ENCODE peak calls at places on chromosome 15, in seven cellular contexts. One of them, this sample, is unnamed.

GRCh38 chr15:30992073-30992363 is 590 bp upstream of the MTMR10 start:
- DNase-seq in keratinocyte: no peak
- DNase-seq in foreskin keratinocyte: peak; percentile 14
- DNase-seq in neural progenitor cell: no peak
- DNase-seq in upper lobe of right lung: no peak
- DNase-seq in cardiac muscle cell: no peak
- DNase-seq in HCT116: no peak
- DNase-seq in this sample: no peak

GRCh38 chr15:46576611-46577010 is 941.8 kb downstream of the SQOR start:
- DNase-seq in keratinocyte: no peak
- DNase-seq in foreskin keratinocyte: peak; percentile 61
- DNase-seq in neural progenitor cell: no peak
- DNase-seq in upper lobe of right lung: no peak
- DNase-seq in HCT116: no peak
- DNase-seq in cardiac muscle cell: no peak
- DNase-seq in this sample: no peak

GRCh38 chr15:39174332-39174731 is 406.5 kb upstream of the THBS1 start:
- DNase-seq in HCT116: no peak
- DNase-seq in keratinocyte: no peak
- DNase-seq in upper lobe of right lung: no peak
- DNase-seq in neural progenitor cell: no peak
- DNase-seq in foreskin keratinocyte: no peak
- DNase-seq in cardiac muscle cell: no peak
- DNase-seq in this sample: no peak

GRCh38 chr15:91710072-91710471 is 143.4 kb upstream of the SLCO3A1 start:
- DNase-seq in neural progenitor cell: no peak
- DNase-seq in foreskin keratinocyte: peak; percentile 79
- DNase-seq in cardiac muscle cell: no peak
- DNase-seq in upper lobe of right lung: no peak
- DNase-seq in keratinocyte: peak; percentile 17
- DNase-seq in HCT116: no peak
- DNase-seq in this sample: no peak

GRCh38 chr15:80502782-80503181 is 98.6 kb downstream of the ARNT2 start:
- DNase-seq in upper lobe of right lung: no peak
- DNase-seq in keratinocyte: no peak
- DNase-seq in neural progenitor cell: no peak
- DNase-seq in cardiac muscle cell: no peak
- DNase-seq in HCT116: no peak
- DNase-seq in foreskin keratinocyte: no peak
- DNase-seq in this sample: no peak

GRCh38 chr15:29939404-29939803 is 117.1 kb upstream of the TJP1 start:
- DNase-seq in neural progenitor cell: no peak
- DNase-seq in upper lobe of right lung: no peak
- DNase-seq in keratinocyte: no peak
- DNase-seq in HCT116: no peak
- DNase-seq in foreskin keratinocyte: peak; percentile 91
- DNase-seq in cardiac muscle cell: no peak
- DNase-seq in this sample: no peak

GRCh38 chr15:45732544-45733130 is 97.8 kb downstream of the SQOR start:
- DNase-seq in neural progenitor cell: peak; percentile 57
- DNase-seq in cardiac muscle cell: peak; percentile 36
- DNase-seq in foreskin keratinocyte: no peak
- DNase-seq in upper lobe of right lung: no peak
- DNase-seq in HCT116: no peak
- DNase-seq in keratinocyte: no peak
- DNase-seq in this sample: no peak

GRCh38 chr15:51366911-51367310 is 25.5 kb downstream of the GLDN start:
- DNase-seq in foreskin keratinocyte: no peak
- DNase-seq in cardiac muscle cell: no peak
- DNase-seq in neural progenitor cell: no peak
- DNase-seq in upper lobe of right lung: no peak
- DNase-seq in HCT116: no peak
- DNase-seq in keratinocyte: no peak
- DNase-seq in this sample: no peak

GRCh38 chr15:98764296-98764695 is 116.0 kb downstream of the IGF1R start:
- DNase-seq in upper lobe of right lung: no peak
- DNase-seq in keratinocyte: no peak
- DNase-seq in neural progenitor cell: no peak
- DNase-seq in HCT116: no peak
- DNase-seq in cardiac muscle cell: no peak
- DNase-seq in foreskin keratinocyte: no peak
- DNase-seq in this sample: no peak

GRCh38 chr15:32943691-32944090 is 225.9 kb downstream of the GREM1 start:
- DNase-seq in neural progenitor cell: no peak
- DNase-seq in cardiac muscle cell: no peak
- DNase-seq in upper lobe of right lung: no peak
- DNase-seq in foreskin keratinocyte: no peak
- DNase-seq in HCT116: no peak
- DNase-seq in keratinocyte: no peak
- DNase-seq in this sample: no peak

GRCh38 chr15:99424978-99425665 is 140.7 kb upstream of the MEF2A start:
- DNase-seq in neural progenitor cell: no peak
- DNase-seq in cardiac muscle cell: peak; percentile 46
- DNase-seq in upper lobe of right lung: peak; percentile 70
- DNase-seq in HCT116: no peak
- DNase-seq in keratinocyte: no peak
- DNase-seq in foreskin keratinocyte: peak; percentile 78
- DNase-seq in this sample: peak; percentile 79

GRCh38 chr15:76286231-76286879 is 24.9 kb downstream of the ETFA start:
- DNase-seq in upper lobe of right lung: no peak
- DNase-seq in HCT116: no peak
- DNase-seq in keratinocyte: no peak
- DNase-seq in cardiac muscle cell: no peak
- DNase-seq in neural progenitor cell: no peak
- DNase-seq in foreskin keratinocyte: no peak
- DNase-seq in this sample: no peak

GRCh38 chr15:39501366-39501765 is 79.5 kb upstream of the THBS1 start:
- DNase-seq in keratinocyte: no peak
- DNase-seq in foreskin keratinocyte: peak; percentile 19
- DNase-seq in HCT116: no peak
- DNase-seq in upper lobe of right lung: no peak
- DNase-seq in cardiac muscle cell: peak; percentile 53
- DNase-seq in neural progenitor cell: no peak
- DNase-seq in this sample: no peak

GRCh38 chr15:64092075-64092820 is 1.4 kb downstream of the CIAO2A start:
- DNase-seq in keratinocyte: no peak
- DNase-seq in cardiac muscle cell: no peak
- DNase-seq in upper lobe of right lung: no peak
- DNase-seq in HCT116: no peak
- DNase-seq in foreskin keratinocyte: no peak
- DNase-seq in neural progenitor cell: no peak
- DNase-seq in this sample: no peak

GRCh38 chr15:64288999-64289398 is 67.0 kb downstream of the CSNK1G1 start:
- DNase-seq in upper lobe of right lung: peak; percentile 79
- DNase-seq in keratinocyte: no peak
- DNase-seq in cardiac muscle cell: no peak
- DNase-seq in HCT116: no peak
- DNase-seq in foreskin keratinocyte: no peak
- DNase-seq in neural progenitor cell: no peak
- DNase-seq in this sample: no peak

GRCh38 chr15:60272623-60273022 is 125.2 kb downstream of the ANXA2 start:
- DNase-seq in cardiac muscle cell: no peak
- DNase-seq in neural progenitor cell: no peak
- DNase-seq in HCT116: no peak
- DNase-seq in foreskin keratinocyte: no peak
- DNase-seq in upper lobe of right lung: no peak
- DNase-seq in keratinocyte: no peak
- DNase-seq in this sample: no peak

GRCh38 chr15:59689626-59690236 is 611 bp upstream of the BNIP2 start:
- DNase-seq in HCT116: peak; percentile 55
- DNase-seq in neural progenitor cell: peak; percentile 76
- DNase-seq in keratinocyte: no peak
- DNase-seq in cardiac muscle cell: peak; percentile 73
- DNase-seq in foreskin keratinocyte: peak; percentile 63
- DNase-seq in upper lobe of right lung: peak; percentile 95
- DNase-seq in this sample: peak; percentile 94

GRCh38 chr15:23645379-23646164 is 2.1 kb downstream of the MAGEL2 start:
- DNase-seq in keratinocyte: no peak
- DNase-seq in foreskin keratinocyte: no peak
- DNase-seq in cardiac muscle cell: peak; percentile 39
- DNase-seq in upper lobe of right lung: no peak
- DNase-seq in neural progenitor cell: peak; percentile 64
- DNase-seq in HCT116: no peak
- DNase-seq in this sample: no peak

GRCh38 chr15:49331951-49332350 is 91.1 kb upstream of the FGF7 start:
- DNase-seq in foreskin keratinocyte: no peak
- DNase-seq in cardiac muscle cell: no peak
- DNase-seq in upper lobe of right lung: no peak
- DNase-seq in HCT116: no peak
- DNase-seq in neural progenitor cell: no peak
- DNase-seq in keratinocyte: no peak
- DNase-seq in this sample: no peak

DNA sequence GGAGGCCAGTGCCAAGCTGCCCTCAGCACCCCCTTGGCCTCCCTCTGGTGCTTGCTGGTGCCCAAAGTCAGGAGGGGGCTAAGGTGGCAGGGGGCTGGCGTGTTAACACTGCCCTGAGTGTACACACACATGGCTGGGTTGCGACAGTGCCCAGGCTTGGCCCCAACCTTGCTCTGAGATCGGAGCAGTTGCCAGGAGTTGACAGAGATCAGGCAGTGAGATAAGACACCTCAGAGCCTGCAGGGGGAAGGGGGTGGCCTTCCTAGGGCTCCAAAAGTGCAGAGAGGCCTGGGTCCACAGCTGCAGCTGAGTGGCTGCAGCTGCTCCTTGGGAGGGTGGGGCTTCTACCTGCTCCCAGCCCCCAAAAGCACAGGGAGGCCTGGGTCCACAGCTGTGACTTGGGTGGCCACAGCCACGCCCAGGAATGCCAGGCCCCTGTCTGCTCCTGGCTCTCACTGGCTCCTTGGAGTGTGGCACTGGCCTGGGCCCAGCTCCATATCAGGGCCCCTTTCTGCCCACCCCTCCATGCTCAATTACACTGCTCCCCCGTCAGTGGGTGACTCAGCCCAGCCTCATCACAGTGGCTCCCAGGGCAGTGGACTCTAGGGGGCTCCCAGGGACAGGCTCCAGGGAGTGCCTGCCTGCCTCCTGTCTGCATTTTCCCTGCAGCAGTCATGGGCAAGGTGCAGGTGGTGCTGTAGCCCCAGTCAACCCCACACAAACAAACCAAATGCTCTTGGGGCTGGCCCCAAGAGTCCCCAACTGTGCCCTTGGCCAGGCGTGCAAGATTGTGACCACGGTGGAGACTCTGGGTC is 56.4 kb upstream of the C15orf39 start:
- DNase-seq in HCT116: no peak
- DNase-seq in upper lobe of right lung: no peak
- DNase-seq in foreskin keratinocyte: no peak
- DNase-seq in keratinocyte: no peak
- DNase-seq in cardiac muscle cell: no peak
- DNase-seq in neural progenitor cell: no peak
- DNase-seq in this sample: no peak
- TF ChIP-seq CTCF in HCT116: peak; percentile 21
- TF ChIP-seq CTCF in upper lobe of right lung: no peak
- TF ChIP-seq CTCF in foreskin keratinocyte: peak; percentile 31
- TF ChIP-seq CTCF in keratinocyte: no peak
- TF ChIP-seq CTCF in cardiac muscle cell: no peak
- TF ChIP-seq CTCF in neural progenitor cell: no peak
- TF ChIP-seq CTCF in this sample: no peak

DNA sequence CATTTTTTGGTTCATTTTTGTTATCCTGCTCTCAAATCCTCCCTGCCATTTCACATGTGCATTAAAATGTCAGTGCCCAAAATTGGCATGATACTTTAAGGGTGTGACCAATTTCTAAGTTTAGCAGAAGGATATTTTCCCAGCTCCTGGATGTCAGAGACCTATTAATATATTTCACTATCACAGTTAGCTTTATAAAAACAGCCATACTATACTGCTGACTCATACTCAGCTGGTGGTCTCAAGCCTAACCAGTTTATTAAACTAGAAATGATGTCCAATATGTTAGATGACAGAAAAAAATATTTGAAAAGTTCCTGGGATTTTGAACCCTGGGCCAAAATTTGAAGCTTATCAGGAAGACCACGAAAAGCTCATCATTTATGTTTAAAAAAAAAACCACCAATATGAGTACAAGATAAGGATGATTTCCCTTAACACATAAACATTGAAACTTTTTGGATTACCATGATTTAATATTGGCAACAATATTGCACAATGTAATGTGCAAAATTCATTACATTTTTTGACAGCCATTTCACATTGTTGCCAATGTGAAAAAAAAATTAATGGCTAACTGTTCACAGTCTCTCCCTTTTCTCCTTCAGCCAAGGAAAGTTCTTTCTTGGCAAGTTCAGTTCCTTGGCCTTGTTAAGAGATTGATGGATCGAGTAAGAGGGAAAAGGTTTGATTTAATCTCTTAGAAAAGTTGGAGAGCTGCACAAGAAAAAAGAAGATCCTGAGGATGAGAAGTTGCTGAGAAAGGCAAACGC is 61.0 kb upstream of the ZNF280D start:
- DNase-seq in upper lobe of right lung: no peak
- DNase-seq in keratinocyte: no peak
- DNase-seq in HCT116: no peak
- DNase-seq in foreskin keratinocyte: no peak
- DNase-seq in neural progenitor cell: no peak
- DNase-seq in cardiac muscle cell: no peak
- DNase-seq in this sample: no peak
- H3K27ac ChIP-seq in upper lobe of right lung: no peak overlapping the region
- H3K27ac ChIP-seq in keratinocyte: no peak overlapping the region
- H3K27ac ChIP-seq in HCT116: no peak overlapping the region
- H3K27ac ChIP-seq in foreskin keratinocyte: no peak overlapping the region
- H3K27ac ChIP-seq in neural progenitor cell: no peak overlapping the region
- H3K27ac ChIP-seq in cardiac muscle cell: no peak overlapping the region
- H3K27ac ChIP-seq in this sample: no peak overlapping the region

GRCh38 chr15:69080203-69080957 is 65.9 kb downstream of the NOX5 start:
- DNase-seq in keratinocyte: no peak
- DNase-seq in foreskin keratinocyte: peak; percentile 48
- DNase-seq in upper lobe of right lung: no peak
- DNase-seq in HCT116: no peak
- DNase-seq in cardiac muscle cell: no peak
- DNase-seq in neural progenitor cell: peak; percentile 30
- DNase-seq in this sample: no peak
- H3K4me1 ChIP-seq in keratinocyte: peaks cover 9% of the 10 kb centered on the region
- H3K4me1 ChIP-seq in foreskin keratinocyte: peaks cover 3% of the 10 kb centered on the region
- H3K4me1 ChIP-seq in upper lobe of right lung: peaks cover 33% of the 10 kb centered on the region
- H3K4me1 ChIP-seq in HCT116: no peaks in the 10 kb centered on the region
- H3K4me1 ChIP-seq in cardiac muscle cell: no peaks in the 10 kb centered on the region
- H3K4me1 ChIP-seq in neural progenitor cell: peaks cover 13% of the 10 kb centered on the region
- H3K4me1 ChIP-seq in this sample: peaks cover 14% of the 10 kb centered on the region

DNA sequence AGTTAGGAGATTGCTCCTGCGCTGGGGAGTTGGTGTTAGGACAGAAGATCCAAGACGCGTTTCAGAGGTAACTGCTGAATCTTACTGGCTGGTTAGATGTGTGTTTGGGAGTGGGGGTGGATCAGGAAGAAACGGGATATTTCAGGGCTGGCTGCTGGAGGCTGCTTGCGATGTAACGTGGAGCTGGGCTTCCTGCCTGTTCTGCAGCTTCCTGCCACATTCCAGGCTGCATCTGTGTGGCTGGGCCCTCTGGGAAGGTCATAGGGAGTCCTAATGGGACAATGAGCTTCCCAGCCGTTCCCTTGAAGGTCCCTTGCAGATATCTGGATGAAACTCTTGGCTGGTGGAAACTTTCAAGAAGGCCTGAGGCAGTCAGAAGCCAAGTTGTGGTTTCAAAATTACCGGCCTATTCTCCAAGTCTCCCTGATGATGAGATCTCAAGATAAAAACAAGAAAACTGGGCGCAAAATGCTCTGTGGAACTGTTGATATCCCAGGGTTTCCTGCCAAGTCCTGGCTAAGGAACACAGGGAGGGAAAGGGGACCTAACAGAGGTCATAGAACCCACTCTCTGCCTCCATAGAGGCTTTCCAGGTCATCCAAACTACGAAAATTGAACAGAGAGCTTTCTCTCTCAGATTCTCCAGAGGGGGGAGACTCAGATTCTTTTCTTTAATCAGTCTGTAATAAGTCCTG is 67.0 kb downstream of the NOX5 start:
- DNase-seq in HCT116: no peak
- DNase-seq in cardiac muscle cell: no peak
- DNase-seq in neural progenitor cell: no peak
- DNase-seq in upper lobe of right lung: no peak
- DNase-seq in keratinocyte: no peak
- DNase-seq in foreskin keratinocyte: no peak
- DNase-seq in this sample: peak; percentile 82
- TF ChIP-seq CTCF in HCT116: no peak
- TF ChIP-seq CTCF in cardiac muscle cell: peak; percentile 28
- TF ChIP-seq CTCF in neural progenitor cell: no peak
- TF ChIP-seq CTCF in upper lobe of right lung: no peak
- TF ChIP-seq CTCF in keratinocyte: no peak
- TF ChIP-seq CTCF in foreskin keratinocyte: no peak
- TF ChIP-seq CTCF in this sample: no peak

This sample was measured in kidney.